ENCODE peak calls at places on chromosomes 12 and 14, in five cellular contexts. W, H, T, Z and E are unnamed samples.

GRCh38 chr14:102777711-102778615 is 714 bp downstream of the TRAF3 start:
- DNase-seq in W (no peak), T (peak), Z (peak), H (no peak), E (peak)

GRCh38 chr12:30622509-30622908 is 73.2 kb downstream of the IPO8 start:
- DNase-seq in T (no peak), W (no peak), H (no peak), Z (no peak), E (no peak)

GRCh38 chr12:105378821-105379400 is 48.4 kb downstream of the C12orf75 start:
- DNase-seq in W (no peak), H (no peak), T (no peak), Z (peak), E (no peak)

GRCh38 chr14:100810861-100811461 is 15.0 kb upstream of the MEG3 start:
- DNase-seq in Z (no peak), T (no peak), W (no peak), H (no peak), E (no peak)

GRCh38 chr14:23104070-23104590 is 659 bp downstream of the CIROP start:
- DNase-seq in W (no peak), H (no peak), T (no peak), Z (no peak), E (no peak)

GRCh38 chr12:2876431-2877046 is 435 bp downstream of the FOXM1 start:
- DNase-seq in H (no peak), W (no peak), Z (peak), T (no peak), E (no peak)

GRCh38 chr14:104214411-104214810 is 76.0 kb downstream of the KIF26A start:
- DNase-seq in T (no peak), W (no peak), Z (no peak), H (no peak), E (no peak)

GRCh38 chr14:70282666-70283065 is 76.8 kb downstream of the COX16 start:
- DNase-seq in W (no peak), H (no peak), T (no peak), Z (no peak), E (no peak)

GRCh38 chr12:96719671-96720362 is 187.2 kb upstream of the NEDD1 start:
- DNase-seq in Z (no peak), H (no peak), T (no peak), W (no peak), E (peak)

GRCh38 chr12:125254856-125255255 is 189.6 kb downstream of the AACS start:
- DNase-seq in T (no peak), Z (no peak), H (no peak), W (no peak), E (no peak)

GRCh38 chr14:65229431-65230286 is 127.3 kb upstream of the MAX start:
- DNase-seq in W (no peak), T (peak), Z (peak), H (no peak), E (no peak)

GRCh38 chr12:115984607-115985006 is 292.9 kb downstream of the MED13L start:
- DNase-seq in Z (no peak), T (no peak), W (no peak), H (no peak), E (no peak)

GRCh38 chr12:88633312-88633711 is 53.0 kb upstream of the KITLG start:
- DNase-seq in Z (no peak), T (no peak), W (no peak), H (no peak), E (peak)

GRCh38 chr12:110312581-110313360 is 31.7 kb downstream of the ATP2A2 start:
- DNase-seq in Z (no peak), W (no peak), T (no peak), H (no peak), E (peak)

GRCh38 chr12:106274575-106275081 is 26.8 kb upstream of the CKAP4 start:
- DNase-seq in W (no peak), T (no peak), H (no peak), Z (no peak), E (no peak)

GRCh38 chr12:4268549-4269181 is 4.9 kb upstream of the CCND2 start:
- DNase-seq in W (no peak), Z (no peak), T (peak), H (no peak), E (no peak)

GRCh38 chr12:10497602-10498001 is 8.1 kb upstream of the EIF2S3B start:
- DNase-seq in H (peak), T (no peak), W (no peak), Z (no peak), E (no peak)

GRCh38 chr12:26741828-26742227 is 91.2 kb downstream of the ITPR2 start:
- DNase-seq in W (no peak), Z (no peak), T (no peak), H (no peak), E (no peak)

GRCh38 chr12:132285991-132286681 is 43.3 kb downstream of the GALNT9 start:
- DNase-seq in W (no peak), Z (no peak), H (peak), T (no peak), E (peak)

GRCh38 chr12:93569656-93570551 is 2.6 kb upstream of the SOCS2 start:
- DNase-seq in W (peak), Z (peak), T (peak), H (peak), E (peak)

GRCh38 chr14:76936483-76936882 is 92.0 kb downstream of the IRF2BPL start:
- DNase-seq in W (no peak), T (no peak), Z (no peak), H (no peak), E (no peak)

GRCh38 chr14:30017370-30017993 is 89.8 kb upstream of the PRKD1 start:
- DNase-seq in H (no peak), W (no peak), T (no peak), Z (no peak), E (no peak)

GRCh38 chr12:66055837-66056319 is 74.7 kb downstream of the LLPH start:
- DNase-seq in H (no peak), Z (no peak), T (no peak), W (no peak), E (no peak)

GRCh38 chr12:19130224-19131019 is 889 bp downstream of the PLEKHA5 start:
- DNase-seq in H (peak), T (peak), W (no peak), Z (peak), E (no peak)

GRCh38 chr14:105738638-105739037 is 212.3 kb downstream of the TMEM121 start:
- DNase-seq in Z (no peak), H (no peak), W (no peak), T (no peak), E (no peak)

GRCh38 chr12:128797119-128798118 is 26.3 kb downstream of the SLC15A4 start:
- DNase-seq in T (no peak), H (no peak), W (no peak), Z (no peak), E (no peak)

GRCh38 chr12:104190151-104190550 is 25.4 kb upstream of the TXNRD1 start:
- DNase-seq in W (no peak), Z (no peak), T (no peak), H (no peak), E (no peak)

GRCh38 chr12:46177020-46177419 is 91.8 kb downstream of the SLC38A1 start:
- DNase-seq in H (no peak), Z (no peak), T (no peak), W (no peak), E (no peak)

GRCh38 chr12:23217716-23218115 is 592.7 kb downstream of the ETNK1 start:
- DNase-seq in W (no peak), Z (no peak), H (no peak), T (no peak), E (no peak)

GRCh38 chr12:116508145-116509121 is 50.7 kb upstream of the MAP1LC3B2 start:
- DNase-seq in Z (peak), T (peak), H (peak), W (no peak), E (no peak)